ENCODE peak calls at places on chromosome 17, in ten cellular contexts. Q is keratinocyte, N is H1, I is PC-3, F is fibroblast of lung, D is neuronal stem cell, Y is adipocyte, O is colonic mucosa, X is neural progenitor cell, V is GM23248. M is an unnamed sample.

GRCh38 chr17:36527851-36528250 is 6.8 kb downstream of the MYO19 start:
- DNase-seq in Q (no peak), N (no peak), I (no peak), F (no peak), D (no peak), Y (no peak), O (no peak), X (no peak), V (no peak), M (no peak)

GRCh38 chr17:13154403-13154802 is 136.6 kb upstream of the ELAC2 start:
- DNase-seq in Q (no peak), N (no peak), I (no peak), F (no peak), D (no peak), Y (no peak), O (no peak), X (no peak), V (peak), M (no peak)

GRCh38 chr17:5485270-5486205 is at the start of gene DERL2:
- DNase-seq in Q (no peak), N (no peak), I (no peak), F (no peak), D (peak), Y (peak), O (peak), X (peak), V (peak), M (no peak)

GRCh38 chr17:45246861-45247428 is 14.9 kb downstream of the SPATA32 start:
- DNase-seq in Q (no peak), N (no peak), I (peak), F (peak), D (peak), Y (peak), O (no peak), X (peak), V (peak), M (no peak)

GRCh38 chr17:4853195-4853762 is 20.1 kb downstream of the MINK1 start:
- DNase-seq in Q (no peak), N (no peak), I (no peak), F (no peak), D (no peak), Y (no peak), O (no peak), X (no peak), V (no peak), M (no peak)

GRCh38 chr17:80262291-80262690 is 1.6 kb downstream of the RNF213 start:
- DNase-seq in Q (no peak), N (no peak), I (no peak), F (no peak), D (no peak), Y (no peak), O (no peak), X (no peak), V (peak), M (no peak)

GRCh38 chr17:75031972-75032895 is 14.5 kb downstream of the ATP5PD start:
- DNase-seq in Q (no peak), N (no peak), I (peak), F (peak), D (no peak), Y (peak), O (peak), X (peak), V (peak), M (no peak)

GRCh38 chr17:19020016-19020415 is 15.5 kb upstream of the FAM83G start:
- DNase-seq in Q (no peak), N (no peak), I (no peak), F (no peak), D (no peak), Y (no peak), O (no peak), X (no peak), V (no peak), M (no peak)

GRCh38 chr17:80498242-80498919 is 22.0 kb upstream of the NPTX1 start:
- DNase-seq in Q (no peak), N (no peak), I (no peak), F (peak), D (peak), Y (no peak), O (peak), X (peak), V (peak), M (no peak)

GRCh38 chr17:71970312-71970711 is 150.5 kb upstream of the SOX9 start:
- DNase-seq in Q (peak), N (no peak), I (peak), F (no peak), D (no peak), Y (no peak), O (no peak), X (no peak), V (peak), M (no peak)

GRCh38 chr17:82924812-82925211 is 85.0 kb upstream of the ZNF750 start:
- DNase-seq in Q (no peak), N (no peak), I (peak), F (no peak), D (no peak), Y (no peak), O (no peak), X (no peak), V (no peak), M (no peak)

GRCh38 chr17:31825961-31826691 is 32.9 kb downstream of the COPRS start:
- DNase-seq in Q (peak), N (no peak), I (peak), F (no peak), D (no peak), Y (no peak), O (no peak), X (no peak), V (peak), M (no peak)

GRCh38 chr17:16934133-16934795 is 37.7 kb downstream of the TNFRSF13B start:
- DNase-seq in Q (no peak), N (no peak), I (no peak), F (no peak), D (no peak), Y (no peak), O (no peak), X (no peak), V (no peak), M (no peak)

GRCh38 chr17:53797497-53797896 is 25.2 kb upstream of the KIF2B start:
- DNase-seq in Q (no peak), N (no peak), I (no peak), F (no peak), D (no peak), Y (no peak), O (no peak), X (no peak), V (no peak), M (no peak)

GRCh38 chr17:2521257-2521656 is 9.6 kb upstream of the METTL16 start:
- DNase-seq in Q (no peak), N (no peak), I (no peak), F (no peak), D (no peak), Y (no peak), O (no peak), X (no peak), V (no peak), M (no peak)

GRCh38 chr17:77437017-77437416 is 296.2 kb downstream of the SEC14L1 start:
- DNase-seq in Q (no peak), N (no peak), I (peak), F (peak), D (no peak), Y (peak), O (peak), X (no peak), V (peak), M (no peak)

GRCh38 chr17:81094744-81095607 is 60.0 kb downstream of the BAIAP2 start:
- DNase-seq in Q (peak), N (peak), I (peak), F (peak), D (peak), Y (peak), O (peak), X (peak), V (peak), M (peak)

GRCh38 chr17:63946440-63947363 is 14.6 kb upstream of the CD79B start:
- DNase-seq in Q (no peak), N (no peak), I (peak), F (peak), D (peak), Y (peak), O (peak), X (peak), V (peak), M (no peak)

GRCh38 chr17:62827722-62828498 is 19.8 kb upstream of the MARCHF10 start:
- DNase-seq in Q (no peak), N (no peak), I (peak), F (peak), D (no peak), Y (peak), O (no peak), X (peak), V (peak), M (no peak)

GRCh38 chr17:52995127-52995526 is 827.6 kb upstream of the KIF2B start:
- DNase-seq in Q (no peak), N (no peak), I (no peak), F (no peak), D (no peak), Y (no peak), O (no peak), X (no peak), V (no peak), M (peak)

GRCh38 chr17:56812971-56813388 is 20.7 kb downstream of the C17orf67 start:
- DNase-seq in Q (no peak), N (no peak), I (no peak), F (no peak), D (no peak), Y (no peak), O (no peak), X (no peak), V (no peak), M (no peak)

GRCh38 chr17:35460354-35460851 is 11.8 kb upstream of the SLFN13 start:
- DNase-seq in Q (no peak), N (peak), I (peak), F (no peak), D (peak), Y (no peak), O (peak), X (peak), V (no peak), M (no peak)

GRCh38 chr17:41284546-41284945 is 9.0 kb downstream of the KRTAP9-7 start:
- DNase-seq in Q (no peak), N (no peak), I (peak), F (no peak), D (no peak), Y (no peak), O (no peak), X (no peak), V (no peak), M (no peak)

GRCh38 chr17:82752371-82753200 is 721 bp downstream of the TBCD start:
- DNase-seq in Q (no peak), N (no peak), I (no peak), F (no peak), D (no peak), Y (no peak), O (peak), X (peak), V (peak), M (no peak)

GRCh38 chr17:78925234-78925633 is at the start of gene TIMP2:
- DNase-seq in Q (no peak), N (peak), I (peak), F (peak), D (peak), Y (peak), O (peak), X (peak), V (peak), M (no peak)

GRCh38 chr17:76968707-76969597 is 100.7 kb downstream of the MGAT5B start:
- DNase-seq in Q (no peak), N (peak), I (peak), F (no peak), D (peak), Y (peak), O (peak), X (peak), V (no peak), M (peak)

GRCh38 chr17:1042486-1042885 is 45.6 kb downstream of the TIMM22 start:
- DNase-seq in Q (no peak), N (no peak), I (no peak), F (no peak), D (no peak), Y (no peak), O (no peak), X (no peak), V (no peak), M (no peak)

GRCh38 chr17:44522883-44523671 is 19.9 kb upstream of the GPATCH8 start:
- DNase-seq in Q (no peak), N (no peak), I (peak), F (peak), D (no peak), Y (peak), O (peak), X (peak), V (peak), M (no peak)

GRCh38 chr17:77540531-77540930 is 399.8 kb downstream of the SEC14L1 start:
- DNase-seq in Q (no peak), N (no peak), I (no peak), F (no peak), D (no peak), Y (no peak), O (no peak), X (no peak), V (no peak), M (no peak)

GRCh38 chr17:335691-336090 is 16.9 kb downstream of the RPH3AL start:
- DNase-seq in Q (no peak), N (no peak), I (no peak), F (no peak), D (no peak), Y (no peak), O (no peak), X (peak), V (peak), M (no peak)

GRCh38 chr17:28404461-28404811 is 1.6 kb downstream of the SLC46A1 start:
- DNase-seq in Q (no peak), N (no peak), I (no peak), F (no peak), D (no peak), Y (no peak), O (no peak), X (no peak), V (no peak), M (no peak)

GRCh38 chr17:1606352-1606985 is 22.2 kb downstream of the SLC43A2 start:
- DNase-seq in Q (no peak), N (no peak), I (no peak), F (no peak), D (no peak), Y (no peak), O (no peak), X (no peak), V (no peak), M (no peak)

GRCh38 chr17:37737971-37738370 is 6.9 kb downstream of the HNF1B start:
- DNase-seq in Q (no peak), N (no peak), I (peak), F (peak), D (no peak), Y (peak), O (no peak), X (no peak), V (peak), M (no peak)

GRCh38 chr17:76631821-76632565 is 11.6 kb downstream of the ST6GALNAC1 start:
- DNase-seq in Q (no peak), N (no peak), I (peak), F (no peak), D (no peak), Y (no peak), O (no peak), X (no peak), V (peak), M (no peak)

GRCh38 chr17:30808785-30809286 is 15.7 kb downstream of the CRLF3 start:
- DNase-seq in Q (no peak), N (no peak), I (no peak), F (no peak), D (no peak), Y (no peak), O (no peak), X (no peak), V (no peak), M (no peak)

GRCh38 chr17:59154335-59154720 is 658 bp downstream of the SKA2 start:
- DNase-seq in Q (no peak), N (no peak), I (peak), F (peak), D (peak), Y (peak), O (peak), X (peak), V (peak), M (peak)

GRCh38 chr17:59151591-59151990 is 3.4 kb downstream of the SKA2 start:
- DNase-seq in Q (no peak), N (no peak), I (no peak), F (peak), D (no peak), Y (peak), O (no peak), X (no peak), V (no peak), M (no peak)

GRCh38 chr17:59154721-59155438 is at the start of gene SKA2:
- DNase-seq in Q (no peak), N (peak), I (peak), F (no peak), D (peak), Y (peak), O (peak), X (peak), V (peak), M (peak)

GRCh38 chr17:59151007-59151406 is 4.0 kb downstream of the SKA2 start:
- DNase-seq in Q (no peak), N (no peak), I (no peak), F (peak), D (no peak), Y (no peak), O (no peak), X (no peak), V (no peak), M (no peak)

DNA sequence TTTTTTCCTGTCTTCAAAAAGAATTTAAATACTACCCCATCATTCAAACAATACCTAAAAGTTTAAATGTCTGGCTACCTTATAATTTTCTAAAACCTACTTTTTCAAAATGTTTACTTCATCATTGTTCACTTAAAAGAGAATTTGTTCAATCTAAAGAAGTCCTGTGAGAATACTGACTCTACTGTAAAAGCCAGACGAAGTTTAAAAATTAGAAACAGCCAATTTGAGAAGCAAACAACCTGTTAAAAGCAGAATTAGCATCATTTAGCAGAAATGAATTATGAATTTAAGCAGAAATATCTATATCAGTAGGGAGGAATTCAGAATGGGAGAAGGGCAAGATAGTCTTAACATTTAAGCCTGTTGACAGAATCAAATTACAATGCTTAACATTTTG is 2.1 kb downstream of the SKA2 start:
- DNase-seq in Q (no peak), N (no peak), I (no peak), F (peak), D (no peak), Y (no peak), O (no peak), X (no peak), V (no peak), M (no peak)
- H3K9ac ChIP-seq in Q (peak), N (no peak), I (peak), F (no peak), D (no peak), Y (peak), O (no peak), X (peak), V (peak), M (peak)

GRCh38 chr17:21061971-21062526 is 19.2 kb upstream of the USP22 start:
- DNase-seq in Q (no peak), N (no peak), I (no peak), F (no peak), D (no peak), Y (no peak), O (no peak), X (no peak), V (no peak), M (no peak)
- H3K9ac ChIP-seq in Q (no peak), N (no peak), I (no peak), F (no peak), D (no peak), Y (no peak), O (no peak), X (no peak), V (no peak), M (no peak)

GRCh38 chr17:50627386-50627781 is 7.3 kb upstream of the ABCC3 start:
- DNase-seq in Q (no peak), N (no peak), I (no peak), F (no peak), D (no peak), Y (no peak), O (no peak), X (no peak), V (no peak), M (no peak)

GRCh38 chr17:50624321-50624935 is 10.3 kb upstream of the ABCC3 start:
- DNase-seq in Q (no peak), N (no peak), I (no peak), F (no peak), D (no peak), Y (no peak), O (no peak), X (no peak), V (no peak), M (no peak)

GRCh38 chr17:50625032-50625871 is 9.4 kb upstream of the ABCC3 start:
- DNase-seq in Q (no peak), N (no peak), I (no peak), F (no peak), D (no peak), Y (no peak), O (no peak), X (no peak), V (no peak), M (no peak)

GRCh38 chr17:50627782-50628601 is 6.7 kb upstream of the ABCC3 start:
- DNase-seq in Q (no peak), N (no peak), I (peak), F (no peak), D (no peak), Y (no peak), O (peak), X (peak), V (no peak), M (no peak)

GRCh38 chr17:50626037-50626574 is 8.6 kb upstream of the ABCC3 start:
- DNase-seq in Q (no peak), N (peak), I (peak), F (peak), D (peak), Y (peak), O (peak), X (peak), V (peak), M (peak)
- H3K9ac ChIP-seq in Q (no peak), N (no peak), I (no peak), F (no peak), D (peak), Y (peak), O (no peak), X (no peak), V (no peak), M (peak)

DNA sequence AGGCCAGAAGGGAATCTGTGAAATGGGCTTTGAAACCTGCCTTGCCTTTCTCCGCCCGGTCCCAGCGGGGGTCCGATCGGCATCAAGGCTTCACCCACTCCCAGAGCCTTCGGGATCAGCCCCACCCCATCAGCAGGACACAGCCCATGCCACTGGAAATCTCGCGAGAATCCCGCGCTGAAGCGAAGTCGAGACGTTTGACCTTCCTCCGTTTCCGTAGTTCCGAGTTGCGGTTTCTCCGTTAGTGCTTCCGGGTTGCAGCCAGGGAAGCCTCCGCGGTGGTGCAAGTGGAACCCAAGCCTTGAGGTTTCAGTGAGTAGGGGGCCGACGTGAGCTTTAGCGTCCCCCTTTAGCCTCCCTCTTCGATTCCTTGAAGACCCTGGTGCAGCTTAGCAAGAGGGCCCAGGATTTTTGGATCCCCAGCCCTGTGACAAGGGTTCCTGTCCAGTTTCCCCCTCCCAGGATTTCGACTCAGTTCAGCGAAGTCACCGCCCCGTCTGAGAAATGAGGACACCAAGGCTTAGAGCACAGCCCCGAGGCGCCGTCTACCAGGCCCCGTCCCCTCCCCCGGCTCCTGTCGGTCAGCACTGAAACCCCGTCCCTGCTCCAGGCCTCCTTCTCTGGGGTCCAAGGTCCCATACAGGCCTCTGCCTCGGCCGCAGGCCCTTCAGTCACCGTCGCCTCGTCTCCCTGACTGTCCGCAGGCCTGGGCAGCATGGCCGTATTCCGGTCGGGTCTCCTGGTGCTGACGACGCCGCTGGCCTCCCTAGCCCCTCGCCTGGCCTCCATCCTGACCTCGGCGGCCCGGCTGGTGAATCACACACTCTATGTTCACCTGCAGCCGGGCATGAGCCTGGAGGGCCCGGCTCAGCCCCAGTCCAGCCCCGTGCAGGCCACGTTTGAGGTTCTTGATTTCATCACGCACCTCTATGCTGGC is at the start of gene COASY:
- DNase-seq in Q (peak), N (peak), I (peak), F (peak), D (peak), Y (peak), O (peak), X (peak), V (peak), M (peak)
- H3K9ac ChIP-seq in Q (peak), N (peak), I (peak), F (peak), D (peak), Y (peak), O (peak), X (peak), V (peak), M (peak)

GRCh38 chr17:57903961-57904360 is 51.3 kb downstream of the CUEDC1 start:
- DNase-seq in Q (no peak), N (no peak), I (no peak), F (no peak), D (no peak), Y (no peak), O (no peak), X (no peak), V (no peak), M (no peak)

GRCh38 chr17:57899822-57900221 is 50.0 kb upstream of the MRPS23 start:
- DNase-seq in Q (no peak), N (no peak), I (peak), F (no peak), D (no peak), Y (no peak), O (peak), X (no peak), V (peak), M (no peak)

GRCh38 chr17:57900991-57901743 is 51.3 kb upstream of the MRPS23 start:
- DNase-seq in Q (peak), N (no peak), I (peak), F (no peak), D (no peak), Y (no peak), O (peak), X (no peak), V (no peak), M (no peak)

GRCh38 chr17:57902800-57903759 is 52.1 kb downstream of the CUEDC1 start:
- DNase-seq in Q (peak), N (no peak), I (peak), F (peak), D (no peak), Y (peak), O (peak), X (no peak), V (peak), M (no peak)

GRCh38 chr17:57902117-57902799 is 52.4 kb upstream of the MRPS23 start:
- DNase-seq in Q (no peak), N (no peak), I (no peak), F (no peak), D (no peak), Y (no peak), O (no peak), X (no peak), V (no peak), M (no peak)
- H3K9ac ChIP-seq in Q (no peak), N (no peak), I (peak), F (no peak), D (no peak), Y (no peak), O (peak), X (no peak), V (no peak), M (no peak)